ENCODE peak calls at places on chromosomes 5 and 9, in four cellular contexts. One of them, this sample, is unnamed. For H3K4me1 and H3K9me3, the result is how much of the 10 kb centered on the place peaks cover.

GRCh38 chr5:127875235-127876021 is 172.2 kb downstream of the CCDC192 start:
- DNase-seq in CD8-positive, alpha-beta T cell: no peak
- DNase-seq in endodermal cell: peak
- DNase-seq in astrocyte: peak
- DNase-seq in this sample: peak

GRCh38 chr5:135996611-135997010 is 32.2 kb upstream of the TGFBI start:
- DNase-seq in CD8-positive, alpha-beta T cell: no peak
- DNase-seq in endodermal cell: peak
- DNase-seq in astrocyte: peak
- DNase-seq in this sample: no peak

GRCh38 chr9:129451089-129451656 is 169.7 kb downstream of the C9orf50 start:
- DNase-seq in CD8-positive, alpha-beta T cell: no peak
- DNase-seq in endodermal cell: peak
- DNase-seq in astrocyte: no peak
- DNase-seq in this sample: peak

GRCh38 chr9:17942498-17942897 is 363.6 kb downstream of the SH3GL2 start:
- DNase-seq in CD8-positive, alpha-beta T cell: no peak
- DNase-seq in endodermal cell: no peak
- DNase-seq in astrocyte: no peak
- DNase-seq in this sample: no peak

GRCh38 chr9:99259231-99259918 is 37.3 kb downstream of the SEC61B start:
- DNase-seq in CD8-positive, alpha-beta T cell: peak
- DNase-seq in endodermal cell: peak
- DNase-seq in astrocyte: peak
- DNase-seq in this sample: no peak

GRCh38 chr5:177507165-177507564 is 2.5 kb downstream of the DOK3 start:
- DNase-seq in CD8-positive, alpha-beta T cell: no peak
- DNase-seq in endodermal cell: no peak
- DNase-seq in astrocyte: no peak
- DNase-seq in this sample: no peak

GRCh38 chr5:58410441-58410840 is 49.4 kb downstream of the PLK2 start:
- DNase-seq in CD8-positive, alpha-beta T cell: no peak
- DNase-seq in endodermal cell: no peak
- DNase-seq in astrocyte: peak
- DNase-seq in this sample: no peak

GRCh38 chr9:6576930-6577329 is 68.6 kb downstream of the GLDC start:
- DNase-seq in CD8-positive, alpha-beta T cell: no peak
- DNase-seq in endodermal cell: no peak
- DNase-seq in astrocyte: no peak
- DNase-seq in this sample: no peak

GRCh38 chr5:39835371-39835770 is 410.6 kb upstream of the DAB2 start:
- DNase-seq in CD8-positive, alpha-beta T cell: no peak
- DNase-seq in endodermal cell: no peak
- DNase-seq in astrocyte: no peak
- DNase-seq in this sample: no peak

GRCh38 chr5:16082053-16082452 is 97.5 kb downstream of the MARCHF11 start:
- DNase-seq in CD8-positive, alpha-beta T cell: no peak
- DNase-seq in endodermal cell: no peak
- DNase-seq in astrocyte: peak
- DNase-seq in this sample: no peak

GRCh38 chr9:101477736-101478135 is 42.2 kb upstream of the ALDOB start:
- DNase-seq in CD8-positive, alpha-beta T cell: no peak
- DNase-seq in endodermal cell: no peak
- DNase-seq in astrocyte: no peak
- DNase-seq in this sample: no peak

GRCh38 chr9:136857606-136858412 is 5.7 kb downstream of the MAMDC4 start:
- DNase-seq in CD8-positive, alpha-beta T cell: no peak
- DNase-seq in endodermal cell: peak
- DNase-seq in astrocyte: no peak
- DNase-seq in this sample: peak

GRCh38 chr5:98904786-98905185 is 24.0 kb downstream of the CHD1 start:
- DNase-seq in CD8-positive, alpha-beta T cell: no peak
- DNase-seq in endodermal cell: no peak
- DNase-seq in astrocyte: peak
- DNase-seq in this sample: no peak

GRCh38 chr9:8825600-8826147 is 1026.1 kb upstream of the DMAC1 start:
- DNase-seq in CD8-positive, alpha-beta T cell: no peak
- DNase-seq in endodermal cell: peak
- DNase-seq in astrocyte: no peak
- DNase-seq in this sample: peak

GRCh38 chr9:95506692-95507455 is 9.9 kb downstream of the PTCH1 start:
- DNase-seq in CD8-positive, alpha-beta T cell: peak
- DNase-seq in endodermal cell: peak
- DNase-seq in astrocyte: no peak
- DNase-seq in this sample: peak

GRCh38 chr5:163362806-163363788 is 74.3 kb upstream of the CCNG1 start:
- DNase-seq in CD8-positive, alpha-beta T cell: no peak
- DNase-seq in endodermal cell: no peak
- DNase-seq in astrocyte: peak
- DNase-seq in this sample: no peak

GRCh38 chr9:117073539-117074336 is 341.1 kb downstream of the ASTN2 start:
- DNase-seq in CD8-positive, alpha-beta T cell: no peak
- DNase-seq in endodermal cell: peak
- DNase-seq in astrocyte: no peak
- DNase-seq in this sample: peak

GRCh38 chr9:110058304-110058953 is 149.5 kb downstream of the C9orf152 start:
- DNase-seq in CD8-positive, alpha-beta T cell: no peak
- DNase-seq in endodermal cell: peak
- DNase-seq in astrocyte: peak
- DNase-seq in this sample: peak

GRCh38 chr5:172816887-172817418 is 17.1 kb upstream of the ERGIC1 start:
- DNase-seq in CD8-positive, alpha-beta T cell: no peak
- DNase-seq in endodermal cell: peak
- DNase-seq in astrocyte: peak
- DNase-seq in this sample: no peak

GRCh38 chr9:93072383-93072795 is 13.9 kb downstream of the SUSD3 start:
- DNase-seq in CD8-positive, alpha-beta T cell: no peak
- DNase-seq in endodermal cell: no peak
- DNase-seq in astrocyte: peak
- DNase-seq in this sample: no peak

GRCh38 chr9:84652496-84653081 is 16.9 kb upstream of the NTRK2 start:
- DNase-seq in CD8-positive, alpha-beta T cell: no peak
- DNase-seq in endodermal cell: no peak
- DNase-seq in astrocyte: peak
- DNase-seq in this sample: no peak

GRCh38 chr5:142303576-142303975 is 21.2 kb downstream of the SPRY4 start:
- DNase-seq in CD8-positive, alpha-beta T cell: no peak
- DNase-seq in endodermal cell: no peak
- DNase-seq in astrocyte: peak
- DNase-seq in this sample: no peak

GRCh38 chr5:142304013-142304701 is 20.7 kb downstream of the SPRY4 start:
- DNase-seq in CD8-positive, alpha-beta T cell: no peak
- DNase-seq in endodermal cell: no peak
- DNase-seq in astrocyte: no peak
- DNase-seq in this sample: no peak

GRCh38 chr5:142298789-142299188 is 26.0 kb downstream of the SPRY4 start:
- DNase-seq in CD8-positive, alpha-beta T cell: no peak
- DNase-seq in endodermal cell: no peak
- DNase-seq in astrocyte: no peak
- DNase-seq in this sample: no peak

GRCh38 chr5:142301487-142302035 is 23.3 kb downstream of the SPRY4 start:
- DNase-seq in CD8-positive, alpha-beta T cell: no peak
- DNase-seq in endodermal cell: no peak
- DNase-seq in astrocyte: no peak
- DNase-seq in this sample: no peak

GRCh38 chr5:142300677-142301076 is 24.1 kb downstream of the SPRY4 start:
- DNase-seq in CD8-positive, alpha-beta T cell: no peak
- DNase-seq in endodermal cell: no peak
- DNase-seq in astrocyte: no peak
- DNase-seq in this sample: no peak
- H3K4me1 ChIP-seq in CD8-positive, alpha-beta T cell: under half
- H3K4me1 ChIP-seq in endodermal cell: under half
- H3K4me1 ChIP-seq in astrocyte: under half
- H3K4me1 ChIP-seq in this sample: under half

GRCh38 chr5:173893192-173893561 is 5.0 kb downstream of the CPEB4 start:
- DNase-seq in CD8-positive, alpha-beta T cell: no peak
- DNase-seq in endodermal cell: no peak
- DNase-seq in astrocyte: no peak
- DNase-seq in this sample: no peak

GRCh38 chr5:173896631-173897030 is 8.5 kb downstream of the CPEB4 start:
- DNase-seq in CD8-positive, alpha-beta T cell: no peak
- DNase-seq in endodermal cell: no peak
- DNase-seq in astrocyte: no peak
- DNase-seq in this sample: no peak

GRCh38 chr5:173891367-173891766 is 3.2 kb downstream of the CPEB4 start:
- DNase-seq in CD8-positive, alpha-beta T cell: no peak
- DNase-seq in endodermal cell: no peak
- DNase-seq in astrocyte: no peak
- DNase-seq in this sample: no peak

GRCh38 chr5:173890195-173890951 is 2.2 kb downstream of the CPEB4 start:
- DNase-seq in CD8-positive, alpha-beta T cell: no peak
- DNase-seq in endodermal cell: peak
- DNase-seq in astrocyte: no peak
- DNase-seq in this sample: no peak

DNA sequence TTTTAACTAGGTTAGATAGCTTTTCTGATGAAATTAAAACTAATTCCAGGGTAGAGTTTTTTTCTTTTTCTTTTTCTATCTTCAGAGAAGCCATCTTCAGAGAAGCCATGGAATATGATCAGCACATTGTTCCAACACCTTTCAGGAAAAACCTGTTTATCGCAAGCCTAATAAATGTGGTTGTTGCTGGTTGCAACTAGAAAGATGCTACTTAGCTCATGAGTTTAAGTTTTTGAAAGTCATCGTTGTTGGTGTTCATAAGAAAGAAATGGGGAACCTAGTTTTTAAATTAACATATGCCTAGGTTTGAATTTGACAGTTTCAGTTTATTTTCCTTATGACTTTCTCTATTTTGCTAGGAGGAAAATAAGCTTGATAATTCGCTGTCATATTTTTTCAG is 7.6 kb downstream of the CPEB4 start:
- DNase-seq in CD8-positive, alpha-beta T cell: no peak
- DNase-seq in endodermal cell: no peak
- DNase-seq in astrocyte: no peak
- DNase-seq in this sample: no peak
- H3K4me3 ChIP-seq in CD8-positive, alpha-beta T cell: no peak
- H3K4me3 ChIP-seq in endodermal cell: no peak
- H3K4me3 ChIP-seq in astrocyte: no peak
- H3K4me3 ChIP-seq in this sample: no peak

GRCh38 chr9:113890693-113891092 is 14.6 kb downstream of the ZNF618 start:
- DNase-seq in CD8-positive, alpha-beta T cell: no peak
- DNase-seq in endodermal cell: no peak
- DNase-seq in astrocyte: no peak
- DNase-seq in this sample: no peak

GRCh38 chr9:113895526-113895925 is 19.4 kb downstream of the ZNF618 start:
- DNase-seq in CD8-positive, alpha-beta T cell: no peak
- DNase-seq in endodermal cell: no peak
- DNase-seq in astrocyte: no peak
- DNase-seq in this sample: no peak

GRCh38 chr9:113896713-113897112 is 20.6 kb downstream of the ZNF618 start:
- DNase-seq in CD8-positive, alpha-beta T cell: no peak
- DNase-seq in endodermal cell: no peak
- DNase-seq in astrocyte: no peak
- DNase-seq in this sample: no peak

GRCh38 chr9:113894166-113894565 is 18.1 kb downstream of the ZNF618 start:
- DNase-seq in CD8-positive, alpha-beta T cell: no peak
- DNase-seq in endodermal cell: no peak
- DNase-seq in astrocyte: no peak
- DNase-seq in this sample: no peak

DNA sequence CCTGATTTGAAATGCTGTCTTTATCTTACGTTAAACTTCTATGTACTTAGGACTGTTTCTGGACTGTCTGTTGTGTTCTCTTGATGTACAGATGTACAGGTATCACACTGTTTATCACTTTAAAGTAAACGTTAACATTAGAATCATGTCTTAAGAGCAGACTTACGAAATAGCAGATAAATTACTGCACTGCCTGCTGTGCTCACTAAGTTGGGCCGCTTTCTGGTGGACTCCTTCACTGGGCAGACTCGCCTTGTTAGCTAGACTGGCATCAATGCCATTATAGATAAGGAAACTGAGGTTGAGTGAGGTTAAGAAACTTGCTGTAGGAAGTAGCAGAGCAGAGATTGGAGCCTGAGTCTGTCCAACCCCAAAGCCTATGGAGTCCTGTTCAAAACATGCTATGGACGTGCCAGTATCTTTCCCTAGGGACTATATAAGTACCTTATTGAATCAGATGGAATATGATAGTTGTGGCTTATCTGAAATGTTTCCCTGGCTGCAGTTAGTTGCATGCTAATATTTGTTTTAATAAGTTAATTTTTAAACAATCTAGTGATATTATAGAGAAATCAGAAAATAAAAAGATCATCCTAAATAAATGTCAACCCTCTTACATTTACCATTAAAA is 16.9 kb downstream of the ZNF618 start:
- DNase-seq in CD8-positive, alpha-beta T cell: no peak
- DNase-seq in endodermal cell: no peak
- DNase-seq in astrocyte: no peak
- DNase-seq in this sample: no peak
- H3K9me3 ChIP-seq in CD8-positive, alpha-beta T cell: under half
- H3K9me3 ChIP-seq in endodermal cell: under half
- H3K9me3 ChIP-seq in astrocyte: under half
- H3K9me3 ChIP-seq in this sample: under half

DNA sequence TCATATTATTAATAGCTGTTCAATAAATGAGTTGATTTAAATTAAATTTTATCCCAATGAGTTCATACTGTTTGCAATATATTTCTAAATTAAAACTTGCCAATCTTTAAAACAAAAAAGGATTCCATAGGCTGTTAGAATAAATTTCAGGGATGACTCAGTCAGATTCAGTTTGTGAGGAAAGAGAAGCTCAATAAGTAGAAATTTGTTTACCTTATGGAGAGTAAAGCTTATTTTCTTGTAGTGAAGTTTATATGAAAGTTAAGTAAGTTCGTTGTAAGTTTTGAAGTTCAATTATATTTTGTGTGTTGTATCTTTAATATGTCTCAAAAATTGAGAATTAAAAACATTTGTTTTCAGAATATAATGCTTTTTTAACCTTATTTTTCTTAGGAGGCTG is 29.0 kb downstream of the GPBP1 start:
- DNase-seq in CD8-positive, alpha-beta T cell: no peak
- DNase-seq in endodermal cell: no peak
- DNase-seq in astrocyte: no peak
- DNase-seq in this sample: no peak
- H3K4me1 ChIP-seq in CD8-positive, alpha-beta T cell: half or more
- H3K4me1 ChIP-seq in endodermal cell: under half
- H3K4me1 ChIP-seq in astrocyte: under half
- H3K4me1 ChIP-seq in this sample: under half

This sample was measured in HAP-1.